ENCODE peak calls at places on chromosomes 12 and 14, in four cellular contexts. Z is upper lobe of right lung, T is psoas muscle, F is PC-3. M is an unnamed sample.

GRCh38 chr14:89833120-89833521 is 121.4 kb downstream of the EFCAB11 start:
- DNase-seq in Z (no peak), T (no peak), F (no peak), M (no peak)

GRCh38 chr14:22848391-22849164 is 12.2 kb downstream of the MMP14 start:
- DNase-seq in T (peak; percentile 86), Z (peak; percentile 69), F (no peak), M (peak; percentile 69)

GRCh38 chr12:55060970-55061543 is 41.3 kb downstream of the NEUROD4 start:
- DNase-seq in Z (no peak), T (no peak), F (no peak), M (no peak)

GRCh38 chr12:120290541-120291312 is 976 bp downstream of the RNU4-2 start:
- DNase-seq in Z (peak; percentile 68), T (peak; percentile 51), F (no peak), M (no peak)

GRCh38 chr12:16520328-16520727 is 85.6 kb downstream of the LMO3 start:
- DNase-seq in Z (no peak), T (no peak), F (no peak), M (peak; percentile 43)

GRCh38 chr12:109538191-109538863 is 35.0 kb downstream of the MMAB start:
- DNase-seq in T (no peak), Z (no peak), F (no peak), M (no peak)

GRCh38 chr14:104885031-104885972 is 20.2 kb downstream of the CEP170B start:
- DNase-seq in Z (no peak), F (no peak), T (peak; percentile 43), M (no peak)

GRCh38 chr12:50003595-50003994 is 21.7 kb downstream of the RACGAP1 start:
- DNase-seq in F (no peak), T (no peak), Z (no peak), M (no peak)

GRCh38 chr14:24673059-24673458 is 39.1 kb upstream of the GZMB start:
- DNase-seq in F (no peak), Z (no peak), T (no peak), M (no peak)

GRCh38 chr12:12511895-12512674 is 50.6 kb downstream of the DUSP16 start:
- DNase-seq in Z (no peak), T (no peak), F (no peak), M (no peak)

GRCh38 chr14:99479903-99480855 is 480 bp downstream of the SETD3 start:
- DNase-seq in Z (peak; percentile 91), F (peak; percentile 54), T (peak; percentile 87), M (peak; percentile 45)

GRCh38 chr14:83006071-83006670 is 1472.5 kb upstream of the SEL1L start:
- DNase-seq in F (no peak), Z (no peak), T (no peak), M (no peak)

GRCh38 chr12:103373088-103373523 is 122.7 kb downstream of the C12orf42 start:
- DNase-seq in F (no peak), Z (no peak), T (no peak), M (no peak)

GRCh38 chr12:109591041-109591440 is 17.4 kb downstream of the MVK start:
- DNase-seq in Z (no peak), T (no peak), F (no peak), M (no peak)

DNA sequence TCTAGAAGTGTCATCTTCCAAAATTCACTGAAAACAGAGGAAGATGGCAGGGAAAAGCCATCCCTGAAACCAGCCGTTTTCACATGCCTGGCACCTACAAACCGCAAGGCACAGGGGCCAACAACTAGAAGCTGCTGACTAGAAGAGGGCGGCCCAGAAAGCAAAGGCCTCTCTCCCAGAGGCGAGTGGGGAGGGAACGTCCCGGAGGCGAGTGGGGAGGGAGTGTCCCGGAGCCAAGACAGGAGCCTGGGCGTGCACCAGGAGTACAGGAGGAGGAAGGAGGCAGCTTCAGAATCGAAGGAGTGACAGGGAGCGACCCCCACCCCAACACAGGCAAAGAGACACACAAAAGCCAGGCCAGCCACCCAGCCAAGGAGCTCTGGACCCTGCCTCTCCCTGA is 21.0 kb downstream of the ANKLE2 start:
- DNase-seq in Z (no peak), F (no peak), T (no peak), M (no peak)
- H3K36me3 ChIP-seq in Z (peaks cover 99% of the 10 kb centered on the region), F (peaks cover 87% of the 10 kb centered on the region), T (peaks cover 99% of the 10 kb centered on the region), M (peaks cover 47% of the 10 kb centered on the region)

DNA sequence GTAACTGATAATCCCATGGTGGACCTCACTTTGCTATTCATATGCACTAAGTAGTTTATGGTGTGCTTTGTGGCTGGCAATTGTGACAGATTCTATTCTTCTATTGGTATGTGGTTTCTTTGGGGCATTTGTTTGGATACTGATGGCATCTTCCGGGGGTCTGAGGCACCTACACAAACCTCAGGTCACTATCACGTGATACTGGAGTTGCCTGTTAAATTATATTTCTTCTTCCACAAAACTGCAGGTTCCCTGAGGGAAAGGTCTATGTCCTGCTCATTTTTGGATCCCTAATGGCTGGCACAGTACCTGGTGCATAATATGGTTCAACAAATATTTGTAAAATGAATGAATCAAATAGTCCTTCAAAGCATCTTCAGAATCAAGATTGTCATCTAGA is 49.5 kb upstream of the HELB start:
- DNase-seq in Z (no peak), T (no peak), F (no peak), M (no peak)
- H3K27me3 ChIP-seq in Z (no peaks in the 10 kb centered on the region), T (no peaks in the 10 kb centered on the region), F (peaks cover 76% of the 10 kb centered on the region), M (no peaks in the 10 kb centered on the region)

GRCh38 chr12:119013023-119013422 is 31.7 kb downstream of the SRRM4 start:
- DNase-seq in Z (no peak), T (no peak), F (no peak), M (no peak)
- H3K36me3 ChIP-seq in Z (no peaks in the 10 kb centered on the region), T (no peaks in the 10 kb centered on the region), F (no peaks in the 10 kb centered on the region), M (no peaks in the 10 kb centered on the region)

DNA sequence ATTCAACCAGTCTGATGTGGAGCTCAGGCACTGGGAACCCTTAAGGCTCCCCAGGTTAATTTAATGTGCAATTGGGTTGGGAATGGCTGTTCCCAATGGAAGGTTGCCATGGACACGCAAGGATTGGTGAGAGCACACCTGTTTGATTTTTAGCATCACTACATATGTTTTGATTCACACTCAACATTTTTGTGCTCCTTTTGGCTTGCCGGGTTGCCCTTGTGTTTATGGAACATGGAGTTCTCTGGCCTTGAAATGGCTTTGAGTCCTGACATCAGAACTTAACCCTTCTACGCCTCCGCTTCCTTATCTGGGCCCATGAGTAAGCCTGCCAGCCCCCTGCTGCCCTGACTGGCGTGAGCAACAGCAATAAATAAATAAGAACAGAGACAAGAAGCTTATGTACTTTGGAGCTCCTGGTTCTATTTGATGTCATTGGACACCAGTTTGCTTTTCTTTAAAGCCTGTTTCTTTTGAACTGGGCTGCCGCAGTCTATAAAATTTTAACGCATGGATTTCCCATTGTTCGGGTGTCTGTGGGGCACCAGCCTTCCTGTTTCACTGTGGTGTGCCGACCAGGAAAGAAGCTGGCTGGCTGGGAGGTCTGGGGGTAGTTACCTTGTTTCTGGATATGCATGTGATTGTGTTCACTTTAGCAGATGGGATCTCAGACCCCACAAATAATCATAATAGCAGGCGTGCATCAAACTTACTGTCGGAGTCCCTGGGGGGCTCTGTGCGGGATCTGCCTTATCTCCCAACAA is 27.9 kb downstream of the TBX3 start:
- DNase-seq in F (peak; percentile 44), Z (no peak), T (no peak), M (no peak)
- H3K27me3 ChIP-seq in F (no peaks in the 10 kb centered on the region), Z (no peaks in the 10 kb centered on the region), T (peaks cover 2% of the 10 kb centered on the region), M (no peaks in the 10 kb centered on the region)